ENCODE peak calls at places on chromosomes 3 and 15, in four cellular contexts. T is neural progenitor cell; B is CD4-positive, alpha-beta memory T cell; P is fibroblast of lung. R is an unnamed sample.
A peak's percentile ranks its signal among the peaks of the same experiment; 100 is the strongest.

GRCh38 chr3:100455841-100456550 is 36.4 kb upstream of the TMEM45A start:
- DNase-seq in B (no peak), P (no peak), T (no peak), R (no peak)

GRCh38 chr3:64676831-64677230 is 11.0 kb downstream of the ADAMTS9 start:
- DNase-seq in T (no peak), B (no peak), P (no peak), R (no peak)

GRCh38 chr3:27483117-27484001 is 825 bp downstream of the SLC4A7 start:
- DNase-seq in P (peak; percentile 84), T (peak; percentile 65), B (peak; percentile 45), R (peak; percentile 45)

GRCh38 chr15:84947947-84948830 is 33.5 kb upstream of the PDE8A start:
- DNase-seq in P (peak; percentile 98), T (no peak), B (no peak), R (no peak)

GRCh38 chr15:74995779-74996765 is 709 bp downstream of the SCAMP5 start:
- DNase-seq in B (no peak), T (peak; percentile 66), P (no peak), R (no peak)

GRCh38 chr3:13451301-13451673 is 28.8 kb upstream of the HDAC11 start:
- DNase-seq in T (no peak), P (no peak), B (no peak), R (peak; percentile 10)

GRCh38 chr15:76991048-76991447 is 3.9 kb upstream of the PSTPIP1 start:
- DNase-seq in B (no peak), P (no peak), T (no peak), R (no peak)

GRCh38 chr3:12004741-12005513 is 739 bp downstream of the SYN2 start:
- DNase-seq in P (no peak), B (no peak), T (no peak), R (no peak)

GRCh38 chr3:157160652-157161480 is 919 bp upstream of the CCNL1 start:
- DNase-seq in P (peak; percentile 96), T (peak; percentile 64), B (peak; percentile 78), R (peak; percentile 79)

GRCh38 chr3:30538787-30539186 is 67.6 kb upstream of the TGFBR2 start:
- DNase-seq in T (no peak), P (peak; percentile 54), B (no peak), R (no peak)

GRCh38 chr3:31077021-31077601 is 182.7 kb upstream of the GADL1 start:
- DNase-seq in P (peak; percentile 88), B (no peak), T (no peak), R (no peak)

GRCh38 chr15:69454953-69455352 is 2.3 kb downstream of the RPLP1 start:
- DNase-seq in P (no peak), T (no peak), B (no peak), R (no peak)

GRCh38 chr15:73996939-73997338 is 2.4 kb downstream of the PML start:
- DNase-seq in B (peak; percentile 39), P (peak; percentile 49), T (no peak), R (no peak)

GRCh38 chr15:58793862-58794261 is 22.8 kb downstream of the MINDY2 start:
- DNase-seq in B (no peak), P (no peak), T (no peak), R (no peak)

GRCh38 chr3:136249091-136249490 is 1.0 kb upstream of the PCCB start:
- DNase-seq in T (no peak), P (no peak), B (no peak), R (no peak)
- H3K27ac ChIP-seq in T (no peak overlapping the region), P (no peak overlapping the region), B (no peak overlapping the region), R (no peak overlapping the region)

GRCh38 chr15:89750560-89751542 is at the start of gene MESP1:
- DNase-seq in B (peak; percentile 86), T (peak; percentile 98), P (peak; percentile 90), R (peak; percentile 89)

GRCh38 chr15:89749951-89750559 is 994 bp downstream of the MESP1 start:
- DNase-seq in B (no peak), T (peak; percentile 45), P (no peak), R (no peak)

GRCh38 chr15:89747708-89748682 is 3.1 kb downstream of the MESP1 start:
- DNase-seq in P (no peak), B (no peak), T (no peak), R (no peak)

GRCh38 chr15:89749059-89749458 is 2.0 kb downstream of the MESP1 start:
- DNase-seq in B (no peak), P (no peak), T (no peak), R (no peak)

GRCh38 chr15:89749526-89749925 is 1.5 kb downstream of the MESP1 start:
- DNase-seq in B (no peak), P (no peak), T (no peak), R (no peak)
- H3K4me3 ChIP-seq in B (no peak overlapping the region), P (no peak overlapping the region), T (no peak overlapping the region), R (no peak overlapping the region)

DNA sequence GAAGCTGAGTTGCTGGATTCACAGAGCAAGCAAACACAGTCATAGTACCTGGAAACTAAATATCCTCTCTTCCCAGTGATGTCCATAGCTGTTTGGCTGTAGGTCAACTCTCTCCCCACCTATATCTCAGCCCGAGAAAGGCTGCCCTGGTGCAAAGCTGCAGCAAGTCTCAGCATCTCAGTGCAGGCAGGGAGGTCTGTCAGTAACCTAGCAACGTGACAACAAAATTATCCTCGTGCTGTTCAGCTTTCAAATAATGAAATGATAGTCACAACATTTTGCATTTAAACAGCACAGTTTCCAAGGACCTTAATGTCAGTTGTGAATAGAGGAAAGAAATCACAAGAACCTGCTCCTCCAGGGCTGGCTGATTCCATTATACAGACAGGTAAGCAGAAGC is 83.6 kb downstream of the CHST2 start:
- DNase-seq in T (no peak), P (no peak), B (no peak), R (no peak)
- H3K4me1 ChIP-seq in T (peaks cover 38% of the 10 kb centered on the region), P (peaks cover 5% of the 10 kb centered on the region), B (no peaks in the 10 kb centered on the region), R (no peaks in the 10 kb centered on the region)

GRCh38 chr15:92896543-92896942 is 3.6 kb upstream of the CHD2 start:
- DNase-seq in P (no peak), B (no peak), T (no peak), R (no peak)
- H3K27ac ChIP-seq in P (no peak overlapping the region), B (peak overlapping the region; percentile 55), T (peak overlapping the region; percentile 65), R (peak overlapping the region; percentile 64)